ENCODE peak calls at places on chromosomes 2 and 18, in six cellular contexts. H is neural crest cell, M is progenitor cell of endocrine pancreas, D is cardiac fibroblast, Z is endothelial cell of umbilical vein, O is fibroblast of the aortic adventitia. U is an unnamed sample.

GRCh38 chr2:128808462-128809255 is 490.0 kb upstream of the HS6ST1 start:
- DNase-seq in H (no peak), M (no peak), D (peak), Z (no peak), O (peak), U (peak)

GRCh38 chr2:189783451-189783926 is 650 bp downstream of the ORMDL1 start:
- DNase-seq in H (no peak), M (no peak), D (peak), Z (no peak), O (peak), U (peak)

GRCh38 chr2:241410739-241411176 is 54.7 kb downstream of the FARP2 start:
- DNase-seq in H (peak), M (no peak), D (peak), Z (peak), O (no peak), U (peak)

GRCh38 chr2:111062417-111062816 is 58.3 kb upstream of the BCL2L11 start:
- DNase-seq in H (no peak), M (no peak), D (no peak), Z (no peak), O (no peak), U (no peak)

GRCh38 chr2:174694196-174694878 is 69.9 kb downstream of the CHRNA1 start:
- DNase-seq in H (no peak), M (no peak), D (no peak), Z (no peak), O (no peak), U (no peak)

GRCh38 chr2:165007162-165007744 is 51.9 kb upstream of the SLC38A11 start:
- DNase-seq in H (no peak), M (no peak), D (peak), Z (peak), O (peak), U (no peak)

GRCh38 chr2:160358051-160358450 is 135.6 kb downstream of the RBMS1 start:
- DNase-seq in H (no peak), M (no peak), D (no peak), Z (no peak), O (no peak), U (no peak)

GRCh38 chr18:48675912-48676311 is 137.1 kb downstream of the CTIF start:
- DNase-seq in H (no peak), M (no peak), D (no peak), Z (no peak), O (no peak), U (no peak)

GRCh38 chr2:85551698-85552678 is 9.3 kb downstream of the GGCX start:
- DNase-seq in H (peak), M (peak), D (peak), Z (peak), O (peak), U (peak)

GRCh38 chr18:48640566-48641270 is 101.9 kb downstream of the CTIF start:
- DNase-seq in H (no peak), M (no peak), D (no peak), Z (no peak), O (no peak), U (no peak)

GRCh38 chr2:52518673-52519072 is 1248.9 kb upstream of the CHAC2 start:
- DNase-seq in H (no peak), M (no peak), D (no peak), Z (no peak), O (no peak), U (no peak)

GRCh38 chr2:204129591-204130270 is 193.2 kb downstream of the ICOS start:
- DNase-seq in H (no peak), M (no peak), D (peak), Z (no peak), O (no peak), U (no peak)

GRCh38 chr2:9333591-9334171 is 89.6 kb downstream of the ITGB1BP1 start:
- DNase-seq in H (no peak), M (no peak), D (peak), Z (peak), O (peak), U (peak)

GRCh38 chr2:66438498-66439290 is 3.8 kb downstream of the MEIS1 start:
- DNase-seq in H (no peak), M (no peak), D (no peak), Z (peak), O (peak), U (peak)

GRCh38 chr2:48946444-48947048 is 191.0 kb upstream of the LHCGR start:
- DNase-seq in H (no peak), M (no peak), D (peak), Z (peak), O (peak), U (peak)

GRCh38 chr2:53512071-53512841 is 255.3 kb upstream of the CHAC2 start:
- DNase-seq in H (no peak), M (no peak), D (no peak), Z (no peak), O (peak), U (no peak)

GRCh38 chr2:226984461-226985226 is 148.8 kb downstream of the RHBDD1 start:
- DNase-seq in H (no peak), M (no peak), D (no peak), Z (no peak), O (no peak), U (no peak)

GRCh38 chr2:230416061-230416721 is at the start of gene SP100:
- DNase-seq in H (no peak), M (no peak), D (peak), Z (peak), O (peak), U (peak)

GRCh38 chr18:51890762-51891161 is 449.2 kb upstream of the DCC start:
- DNase-seq in H (no peak), M (no peak), D (no peak), Z (no peak), O (no peak), U (peak)

GRCh38 chr2:113872201-113872600 is 17.7 kb upstream of the ACTR3 start:
- DNase-seq in H (no peak), M (no peak), D (peak), Z (no peak), O (peak), U (peak)

GRCh38 chr2:96231316-96231715 is 22.7 kb upstream of the STARD7 start:
- DNase-seq in H (no peak), M (no peak), D (no peak), Z (no peak), O (no peak), U (no peak)

GRCh38 chr2:96236882-96237281 is 28.3 kb upstream of the STARD7 start:
- DNase-seq in H (no peak), M (no peak), D (no peak), Z (no peak), O (no peak), U (no peak)

GRCh38 chr2:96238266-96238665 is 27.5 kb downstream of the TMEM127 start:
- DNase-seq in H (no peak), M (no peak), D (no peak), Z (no peak), O (no peak), U (no peak)

GRCh38 chr2:96239091-96239490 is 26.7 kb downstream of the TMEM127 start:
- DNase-seq in H (no peak), M (no peak), D (no peak), Z (no peak), O (no peak), U (no peak)

DNA sequence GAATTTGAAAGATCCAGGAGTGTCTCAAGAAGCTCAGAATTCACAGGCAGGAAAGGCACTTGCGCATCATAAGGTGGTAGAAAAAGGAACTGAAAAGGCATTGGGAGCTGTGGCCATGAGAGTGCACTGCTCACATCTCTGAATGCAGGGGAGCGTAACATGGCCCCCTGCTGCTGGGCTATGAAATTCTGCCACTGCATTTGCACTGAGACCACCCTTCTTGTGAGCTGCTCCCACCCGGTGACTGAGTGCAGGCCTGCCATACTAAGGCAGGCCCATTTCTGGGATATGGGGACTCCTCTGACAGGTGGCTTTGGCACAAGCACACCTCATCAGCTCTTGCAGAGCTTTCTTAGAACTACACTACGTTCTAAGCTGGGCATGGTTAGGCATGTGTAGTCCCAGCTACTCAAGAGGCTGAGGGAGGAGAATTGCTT is 25.3 kb upstream of the STARD7 start:
- DNase-seq in H (no peak), M (no peak), D (no peak), Z (no peak), O (no peak), U (no peak)
- TF ChIP-seq CTCF in H (no peak), M (no peak), D (no peak), Z (no peak), O (no peak), U (no peak)

DNA sequence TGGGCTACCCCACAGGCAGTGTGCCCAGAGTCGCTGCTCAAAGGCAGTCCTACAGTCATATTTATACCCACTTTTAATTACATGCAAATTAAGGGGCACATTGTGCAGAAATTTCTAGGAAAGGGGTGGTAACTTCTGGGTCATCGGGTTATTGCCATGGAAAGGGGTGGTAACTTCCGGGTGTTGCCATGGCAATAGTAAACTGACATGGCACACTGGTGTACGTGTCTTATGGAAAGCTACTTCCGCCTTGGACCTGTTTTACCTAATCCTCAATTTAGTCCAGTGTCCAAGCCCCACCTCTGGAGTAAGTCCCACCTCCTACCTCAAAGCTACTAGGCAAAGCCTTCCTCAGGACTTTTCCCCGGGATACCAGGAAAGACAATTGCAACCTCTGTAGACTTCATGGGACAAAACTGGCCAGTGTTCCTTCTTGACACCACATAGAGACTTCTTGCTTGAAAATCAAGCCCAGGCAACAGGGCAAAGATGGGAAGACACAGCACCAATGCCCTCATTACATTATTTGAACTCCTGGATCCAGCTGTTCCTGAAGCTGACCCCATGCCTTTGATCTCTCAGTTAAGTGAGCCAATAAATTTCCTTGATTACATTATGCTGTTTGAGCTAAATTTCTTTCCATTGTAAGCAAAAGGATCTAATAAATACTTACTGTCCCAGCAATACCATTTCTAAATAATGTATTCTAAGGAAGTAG is 63.3 kb upstream of the AGAP1 start:
- DNase-seq in H (no peak), M (no peak), D (no peak), Z (no peak), O (no peak), U (no peak)
- TF ChIP-seq CTCF in H (no peak), M (no peak), D (no peak), Z (no peak), O (no peak), U (no peak)

GRCh38 chr2:156320491-156320896 is 12.0 kb downstream of the NR4A2 start:
- DNase-seq in H (peak), M (no peak), D (no peak), Z (no peak), O (peak), U (no peak)

GRCh38 chr2:156317631-156318030 is 14.9 kb downstream of the NR4A2 start:
- DNase-seq in H (no peak), M (no peak), D (no peak), Z (no peak), O (no peak), U (no peak)

GRCh38 chr2:156321243-156321904 is 11.1 kb downstream of the NR4A2 start:
- DNase-seq in H (no peak), M (no peak), D (no peak), Z (no peak), O (no peak), U (no peak)

GRCh38 chr2:156322103-156322671 is 10.3 kb downstream of the NR4A2 start:
- DNase-seq in H (no peak), M (no peak), D (no peak), Z (no peak), O (peak), U (no peak)

GRCh38 chr2:156319811-156320490 is 12.6 kb downstream of the NR4A2 start:
- DNase-seq in H (no peak), M (no peak), D (no peak), Z (no peak), O (peak), U (no peak)
- TF ChIP-seq CTCF in H (peak), M (no peak), D (peak), Z (no peak), O (peak), U (peak)

DNA sequence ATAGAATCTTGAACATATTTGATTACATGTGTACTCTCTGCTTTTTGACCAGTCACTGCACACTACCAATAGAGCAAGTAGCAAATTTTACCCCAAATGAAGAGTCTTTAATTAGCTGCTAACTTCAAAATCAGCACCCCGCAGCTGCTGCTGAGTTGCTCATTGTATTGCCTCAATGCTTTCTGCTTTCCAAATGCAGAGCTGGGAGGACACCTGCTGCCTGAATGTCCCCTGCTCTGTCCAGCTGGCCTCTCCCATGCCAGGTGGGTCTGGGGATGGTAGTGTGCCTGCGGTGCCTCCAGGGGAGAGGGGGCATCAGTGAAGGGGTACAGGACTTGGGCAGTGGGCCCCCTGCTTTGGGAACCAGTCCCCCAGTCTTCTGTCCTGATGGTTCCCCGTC is 184.8 kb downstream of the PRKCE start:
- DNase-seq in H (no peak), M (no peak), D (no peak), Z (no peak), O (no peak), U (no peak)
- TF ChIP-seq CTCF in H (no peak), M (no peak), D (no peak), Z (no peak), O (no peak), U (no peak)

GRCh38 chr2:239951117-239951734 is 73.9 kb downstream of the NDUFA10 start:
- DNase-seq in H (no peak), M (no peak), D (no peak), Z (no peak), O (no peak), U (no peak)
- TF ChIP-seq CTCF in H (no peak), M (no peak), D (no peak), Z (no peak), O (no peak), U (no peak)

GRCh38 chr18:80179857-80180558 is 67.3 kb downstream of the PARD6G start:
- DNase-seq in H (no peak), M (no peak), D (no peak), Z (no peak), O (no peak), U (no peak)
- TF ChIP-seq CTCF in H (no peak), M (no peak), D (no peak), Z (no peak), O (no peak), U (no peak)

GRCh38 chr18:36372902-36373301 is 75.4 kb downstream of the FHOD3 start:
- DNase-seq in H (no peak), M (no peak), D (peak), Z (no peak), O (peak), U (peak)
- TF ChIP-seq CTCF in H (no peak), M (no peak), D (peak), Z (no peak), O (peak), U (peak)

GRCh38 chr18:24602156-24602555 is 141.7 kb downstream of the HRH4 start:
- DNase-seq in H (no peak), M (no peak), D (no peak), Z (no peak), O (no peak), U (no peak)

GRCh38 chr18:24603151-24603550 is 142.7 kb downstream of the HRH4 start:
- DNase-seq in H (no peak), M (no peak), D (no peak), Z (no peak), O (no peak), U (no peak)

GRCh38 chr18:24601624-24602023 is 141.2 kb downstream of the HRH4 start:
- DNase-seq in H (no peak), M (no peak), D (no peak), Z (no peak), O (no peak), U (no peak)

GRCh38 chr18:24595556-24595955 is 135.1 kb downstream of the HRH4 start:
- DNase-seq in H (no peak), M (no peak), D (no peak), Z (no peak), O (no peak), U (no peak)

DNA sequence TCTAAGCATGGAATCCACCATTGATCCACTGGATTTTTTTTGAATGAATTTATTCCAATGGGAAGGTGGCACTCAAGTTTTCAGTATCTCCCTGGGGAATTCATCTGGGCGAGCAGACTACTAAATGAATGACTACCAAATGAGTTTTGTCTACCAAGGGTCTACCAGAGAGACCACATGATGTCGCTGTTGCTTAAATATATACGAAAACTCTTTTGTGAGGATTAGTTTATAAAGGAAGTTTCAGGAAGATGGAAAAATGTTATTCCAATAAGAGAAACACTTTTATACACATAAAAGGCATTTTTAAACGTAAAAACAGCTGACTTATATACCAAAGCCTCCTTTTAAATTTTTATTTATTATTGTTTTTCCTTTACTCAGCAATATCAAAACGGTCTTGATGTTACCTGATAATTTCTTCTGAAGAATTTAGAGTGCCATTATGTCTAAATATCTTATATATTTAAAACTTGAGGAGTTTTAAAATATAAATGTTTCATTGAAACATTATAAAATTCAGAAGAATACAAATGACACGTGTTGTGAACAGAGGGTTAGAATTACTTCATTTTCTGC is 139.7 kb downstream of the HRH4 start:
- DNase-seq in H (peak), M (no peak), D (peak), Z (peak), O (peak), U (peak)
- TF ChIP-seq CTCF in H (peak), M (peak), D (peak), Z (peak), O (peak), U (peak)

U was measured in astrocyte of the spinal cord.